ENCODE peak calls at places on chromosomes 1 and 21, in seven cellular contexts. D, X, F, O, S, K and C are unnamed samples.

GRCh38 chr1:186595969-186596368 is 84.3 kb downstream of the PTGS2 start:
- DNase-seq in D (no peak), X (no peak), F (no peak), O (peak; percentile 31), S (no peak), K (no peak), C (peak; percentile 46)

GRCh38 chr21:22993144-22993543 is 1994.9 kb downstream of the NCAM2 start:
- DNase-seq in D (no peak), X (no peak), F (no peak), O (no peak), S (no peak), K (no peak), C (no peak)

GRCh38 chr21:46078984-46079356 is 18.9 kb upstream of the COL6A2 start:
- DNase-seq in D (peak; percentile 55), X (no peak), F (no peak), O (no peak), S (peak; percentile 81), K (no peak), C (no peak)

GRCh38 chr1:167092653-167093052 is 1.2 kb upstream of the STYXL2 start:
- DNase-seq in D (no peak), X (no peak), F (no peak), O (no peak), S (no peak), K (no peak), C (no peak)

GRCh38 chr21:20592482-20592881 is 405.7 kb upstream of the NCAM2 start:
- DNase-seq in D (no peak), X (no peak), F (no peak), O (peak; percentile 0), S (no peak), K (no peak), C (peak; percentile 20)

GRCh38 chr1:231161711-231162299 is at the start of gene TRIM67:
- DNase-seq in D (no peak), X (no peak), F (peak; percentile 51), O (peak; percentile 39), S (no peak), K (peak; percentile 16), C (no peak)

GRCh38 chr21:27649323-27649722 is 682.4 kb upstream of the ADAMTS5 start:
- DNase-seq in D (peak; percentile 29), X (peak; percentile 93), F (no peak), O (peak; percentile 94), S (no peak), K (peak; percentile 12), C (peak; percentile 91)

GRCh38 chr1:95728841-95729240 is 494.8 kb downstream of the RWDD3 start:
- DNase-seq in D (no peak), X (no peak), F (no peak), O (no peak), S (no peak), K (no peak), C (no peak)

GRCh38 chr1:3652538-3653285 is 396 bp downstream of the TP73 start:
- DNase-seq in D (no peak), X (no peak), F (no peak), O (no peak), S (no peak), K (no peak), C (no peak)

GRCh38 chr1:204931313-204931712 is 60.7 kb downstream of the NFASC start:
- DNase-seq in D (no peak), X (no peak), F (no peak), O (no peak), S (no peak), K (no peak), C (no peak)

GRCh38 chr21:26881504-26882228 is 36.5 kb upstream of the ADAMTS1 start:
- DNase-seq in D (peak; percentile 47), X (peak; percentile 3), F (no peak), O (peak; percentile 22), S (no peak), K (peak; percentile 16), C (no peak)

GRCh38 chr1:206721454-206721853 is 36.7 kb downstream of the MAPKAPK2 start:
- DNase-seq in D (no peak), X (no peak), F (no peak), O (no peak), S (no peak), K (no peak), C (no peak)

GRCh38 chr1:21818661-21819060 is 6.6 kb downstream of the LDLRAD2 start:
- DNase-seq in D (peak; percentile 94), X (no peak), F (no peak), O (peak; percentile 20), S (no peak), K (peak; percentile 71), C (no peak)

GRCh38 chr1:15788624-15789301 is 18.7 kb downstream of the UQCRHL start:
- DNase-seq in D (no peak), X (no peak), F (no peak), O (peak; percentile 88), S (no peak), K (peak; percentile 74), C (peak; percentile 94)

GRCh38 chr21:45414396-45415187 is 9.6 kb downstream of the COL18A1 start:
- DNase-seq in D (no peak), X (no peak), F (no peak), O (no peak), S (peak; percentile 47), K (no peak), C (no peak)

GRCh38 chr1:4113897-4114296 is 213.8 kb upstream of the C1orf174 start:
- DNase-seq in D (no peak), X (no peak), F (no peak), O (no peak), S (no peak), K (no peak), C (no peak)

GRCh38 chr1:203276916-203277535 is 28.3 kb upstream of the BTG2 start:
- DNase-seq in D (no peak), X (no peak), F (no peak), O (no peak), S (peak; percentile 83), K (no peak), C (no peak)

GRCh38 chr1:10456079-10456478 is 6.2 kb downstream of the CORT start:
- DNase-seq in D (no peak), X (no peak), F (no peak), O (no peak), S (no peak), K (no peak), C (no peak)

GRCh38 chr1:41626146-41626545 is 141.7 kb upstream of the EDN2 start:
- DNase-seq in D (peak; percentile 48), X (no peak), F (no peak), O (no peak), S (no peak), K (peak; percentile 59), C (peak; percentile 55)

GRCh38 chr1:168092566-168093355 is 44.0 kb downstream of the GPR161 start:
- DNase-seq in D (no peak), X (no peak), F (peak; percentile 5), O (peak; percentile 30), S (no peak), K (peak; percentile 38), C (no peak)

GRCh38 chr1:169576241-169576933 is 9.9 kb downstream of the F5 start:
- DNase-seq in D (no peak), X (no peak), F (no peak), O (no peak), S (no peak), K (no peak), C (no peak)

GRCh38 chr1:228408041-228408868 is 1.6 kb upstream of the TRIM11 start:
- DNase-seq in D (no peak), X (no peak), F (no peak), O (no peak), S (peak; percentile 79), K (no peak), C (no peak)

GRCh38 chr1:209103135-209103534 is 480.4 kb upstream of the CAMK1G start:
- DNase-seq in D (no peak), X (no peak), F (no peak), O (no peak), S (no peak), K (no peak), C (no peak)

GRCh38 chr1:23720256-23720995 is 22.8 kb upstream of the ELOA start:
- DNase-seq in D (no peak), X (no peak), F (no peak), O (no peak), S (no peak), K (no peak), C (peak; percentile 42)

GRCh38 chr1:119915517-119915916 is 19.2 kb upstream of the ADAM30 start:
- DNase-seq in D (no peak), X (no peak), F (no peak), O (no peak), S (no peak), K (no peak), C (no peak)

GRCh38 chr1:32010246-32010645 is 3.4 kb upstream of the KHDRBS1 start:
- DNase-seq in D (no peak), X (no peak), F (no peak), O (no peak), S (no peak), K (no peak), C (no peak)

GRCh38 chr1:27542463-27543273 is 52.7 kb upstream of the WASF2 start:
- DNase-seq in D (no peak), X (peak; percentile 43), F (peak; percentile 31), O (peak; percentile 74), S (no peak), K (peak; percentile 58), C (peak; percentile 77)

GRCh38 chr1:38297852-38298251 is 251.3 kb upstream of the POU3F1 start:
- DNase-seq in D (no peak), X (no peak), F (no peak), O (peak; percentile 9), S (no peak), K (no peak), C (no peak)

GRCh38 chr1:159933347-159933746 is 8.0 kb upstream of the TAGLN2 start:
- DNase-seq in D (no peak), X (no peak), F (no peak), O (no peak), S (no peak), K (no peak), C (peak; percentile 68)

GRCh38 chr1:228308628-228309547 is 97.7 kb downstream of the TRIM11 start:
- DNase-seq in D (no peak), X (no peak), F (no peak), O (no peak), S (no peak), K (no peak), C (no peak)

GRCh38 chr1:66757740-66758139 is 5.5 kb downstream of the DYNLT5 start:
- DNase-seq in D (no peak), X (no peak), F (no peak), O (no peak), S (no peak), K (no peak), C (no peak)

GRCh38 chr1:49364676-49365075 is 588.0 kb upstream of the BEND5 start:
- DNase-seq in D (no peak), X (no peak), F (no peak), O (peak; percentile 39), S (no peak), K (no peak), C (no peak)

GRCh38 chr1:42931108-42931539 is 27.5 kb downstream of the SLC2A1 start:
- DNase-seq in D (peak; percentile 68), X (no peak), F (no peak), O (peak; percentile 42), S (no peak), K (peak; percentile 44), C (peak; percentile 38)

GRCh38 chr21:29213513-29214385 is 83.3 kb downstream of the MAP3K7CL start:
- DNase-seq in D (no peak), X (no peak), F (no peak), O (no peak), S (no peak), K (no peak), C (no peak)